ENCODE peak calls at places on chromosomes 5 and 9, in ten cellular contexts. One of them, this sample, is unnamed.

GRCh38 chr9:115786321-115786720 is 367.3 kb upstream of the PAPPA start:
- DNase-seq in stimulated activated naive B cell treated with anti-CD40 and anti-IgM and Interleukin-4, amounts not matched to agents 10 μg/mL and 1 μg/mL and 100 μg/mL, for 72 hours: no peak
- DNase-seq in midbrain: no peak
- DNase-seq in sigmoid colon: no peak
- DNase-seq in cardiac muscle cell: peak
- DNase-seq in NCI-H446: no peak
- DNase-seq in GM12865: no peak
- DNase-seq in GM23338: no peak
- DNase-seq in brain microvascular endothelial cell: peak
- DNase-seq in HEK293T: no peak
- DNase-seq in this sample: no peak

GRCh38 chr5:55159763-55160492 is at the start of gene GPX8:
- DNase-seq in midbrain: peak
- DNase-seq in GM12865: peak
- DNase-seq in cardiac muscle cell: peak
- DNase-seq in stimulated activated naive B cell treated with anti-CD40 and anti-IgM and Interleukin-4, amounts not matched to agents 10 μg/mL and 1 μg/mL and 100 μg/mL, for 72 hours: no peak
- DNase-seq in brain microvascular endothelial cell: peak
- DNase-seq in sigmoid colon: no peak
- DNase-seq in GM23338: peak
- DNase-seq in NCI-H446: peak
- DNase-seq in HEK293T: peak
- DNase-seq in this sample: peak

GRCh38 chr5:154092356-154092755 is 53.6 kb downstream of the MFAP3 start:
- DNase-seq in brain microvascular endothelial cell: peak
- DNase-seq in GM12865: no peak
- DNase-seq in GM23338: peak
- DNase-seq in stimulated activated naive B cell treated with anti-CD40 and anti-IgM and Interleukin-4, amounts not matched to agents 10 μg/mL and 1 μg/mL and 100 μg/mL, for 72 hours: no peak
- DNase-seq in sigmoid colon: no peak
- DNase-seq in HEK293T: no peak
- DNase-seq in NCI-H446: no peak
- DNase-seq in midbrain: no peak
- DNase-seq in cardiac muscle cell: peak
- DNase-seq in this sample: no peak

GRCh38 chr9:113011911-113012381 is at the start of gene ZNF883:
- DNase-seq in HEK293T: peak
- DNase-seq in midbrain: peak
- DNase-seq in sigmoid colon: peak
- DNase-seq in stimulated activated naive B cell treated with anti-CD40 and anti-IgM and Interleukin-4, amounts not matched to agents 10 μg/mL and 1 μg/mL and 100 μg/mL, for 72 hours: peak
- DNase-seq in GM12865: no peak
- DNase-seq in GM23338: peak
- DNase-seq in NCI-H446: peak
- DNase-seq in brain microvascular endothelial cell: peak
- DNase-seq in cardiac muscle cell: peak
- DNase-seq in this sample: peak

GRCh38 chr5:172766287-172767104 is 4.5 kb downstream of the DUSP1 start:
- DNase-seq in GM12865: no peak
- DNase-seq in brain microvascular endothelial cell: peak
- DNase-seq in GM23338: no peak
- DNase-seq in cardiac muscle cell: peak
- DNase-seq in HEK293T: no peak
- DNase-seq in midbrain: peak
- DNase-seq in sigmoid colon: peak
- DNase-seq in NCI-H446: no peak
- DNase-seq in stimulated activated naive B cell treated with anti-CD40 and anti-IgM and Interleukin-4, amounts not matched to agents 10 μg/mL and 1 μg/mL and 100 μg/mL, for 72 hours: no peak
- DNase-seq in this sample: peak

GRCh38 chr9:35910613-35911488 is 1.6 kb downstream of the SPAAR start:
- DNase-seq in sigmoid colon: no peak
- DNase-seq in NCI-H446: peak
- DNase-seq in HEK293T: peak
- DNase-seq in brain microvascular endothelial cell: peak
- DNase-seq in midbrain: no peak
- DNase-seq in GM23338: peak
- DNase-seq in GM12865: peak
- DNase-seq in cardiac muscle cell: peak
- DNase-seq in stimulated activated naive B cell treated with anti-CD40 and anti-IgM and Interleukin-4, amounts not matched to agents 10 μg/mL and 1 μg/mL and 100 μg/mL, for 72 hours: no peak
- DNase-seq in this sample: peak

GRCh38 chr5:173581408-173582197 is 34.8 kb downstream of the BOD1 start:
- DNase-seq in stimulated activated naive B cell treated with anti-CD40 and anti-IgM and Interleukin-4, amounts not matched to agents 10 μg/mL and 1 μg/mL and 100 μg/mL, for 72 hours: no peak
- DNase-seq in GM12865: peak
- DNase-seq in HEK293T: peak
- DNase-seq in brain microvascular endothelial cell: no peak
- DNase-seq in GM23338: peak
- DNase-seq in NCI-H446: peak
- DNase-seq in cardiac muscle cell: peak
- DNase-seq in sigmoid colon: no peak
- DNase-seq in midbrain: peak
- DNase-seq in this sample: peak

GRCh38 chr5:59123595-59124561 is 541.0 kb downstream of the RAB3C start:
- DNase-seq in GM12865: peak
- DNase-seq in sigmoid colon: peak
- DNase-seq in HEK293T: no peak
- DNase-seq in GM23338: no peak
- DNase-seq in NCI-H446: no peak
- DNase-seq in brain microvascular endothelial cell: no peak
- DNase-seq in cardiac muscle cell: no peak
- DNase-seq in midbrain: no peak
- DNase-seq in stimulated activated naive B cell treated with anti-CD40 and anti-IgM and Interleukin-4, amounts not matched to agents 10 μg/mL and 1 μg/mL and 100 μg/mL, for 72 hours: no peak
- DNase-seq in this sample: no peak

GRCh38 chr9:93669116-93669957 is 93.0 kb downstream of the PHF2 start:
- DNase-seq in GM12865: no peak
- DNase-seq in sigmoid colon: peak
- DNase-seq in midbrain: no peak
- DNase-seq in NCI-H446: no peak
- DNase-seq in cardiac muscle cell: no peak
- DNase-seq in brain microvascular endothelial cell: no peak
- DNase-seq in GM23338: no peak
- DNase-seq in stimulated activated naive B cell treated with anti-CD40 and anti-IgM and Interleukin-4, amounts not matched to agents 10 μg/mL and 1 μg/mL and 100 μg/mL, for 72 hours: no peak
- DNase-seq in HEK293T: no peak
- DNase-seq in this sample: no peak

GRCh38 chr5:77630246-77631165 is 8.0 kb downstream of the OTP start:
- DNase-seq in brain microvascular endothelial cell: no peak
- DNase-seq in midbrain: no peak
- DNase-seq in NCI-H446: peak
- DNase-seq in sigmoid colon: no peak
- DNase-seq in cardiac muscle cell: no peak
- DNase-seq in stimulated activated naive B cell treated with anti-CD40 and anti-IgM and Interleukin-4, amounts not matched to agents 10 μg/mL and 1 μg/mL and 100 μg/mL, for 72 hours: peak
- DNase-seq in GM12865: peak
- DNase-seq in GM23338: peak
- DNase-seq in HEK293T: peak
- DNase-seq in this sample: peak

GRCh38 chr9:98678244-98678842 is 30.4 kb downstream of the GABBR2 start:
- DNase-seq in GM12865: peak
- DNase-seq in stimulated activated naive B cell treated with anti-CD40 and anti-IgM and Interleukin-4, amounts not matched to agents 10 μg/mL and 1 μg/mL and 100 μg/mL, for 72 hours: no peak
- DNase-seq in HEK293T: no peak
- DNase-seq in GM23338: peak
- DNase-seq in cardiac muscle cell: peak
- DNase-seq in midbrain: no peak
- DNase-seq in brain microvascular endothelial cell: no peak
- DNase-seq in NCI-H446: no peak
- DNase-seq in sigmoid colon: no peak
- DNase-seq in this sample: peak

GRCh38 chr5:37248970-37249819 is at the start of gene CPLANE1:
- DNase-seq in midbrain: peak
- DNase-seq in GM23338: peak
- DNase-seq in sigmoid colon: peak
- DNase-seq in HEK293T: peak
- DNase-seq in cardiac muscle cell: peak
- DNase-seq in stimulated activated naive B cell treated with anti-CD40 and anti-IgM and Interleukin-4, amounts not matched to agents 10 μg/mL and 1 μg/mL and 100 μg/mL, for 72 hours: peak
- DNase-seq in NCI-H446: peak
- DNase-seq in brain microvascular endothelial cell: peak
- DNase-seq in GM12865: peak
- DNase-seq in this sample: peak

GRCh38 chr5:135821061-135821781 is 13.2 kb upstream of the SLC25A48 start:
- DNase-seq in midbrain: no peak
- DNase-seq in HEK293T: no peak
- DNase-seq in GM12865: no peak
- DNase-seq in brain microvascular endothelial cell: no peak
- DNase-seq in stimulated activated naive B cell treated with anti-CD40 and anti-IgM and Interleukin-4, amounts not matched to agents 10 μg/mL and 1 μg/mL and 100 μg/mL, for 72 hours: no peak
- DNase-seq in GM23338: peak
- DNase-seq in sigmoid colon: no peak
- DNase-seq in NCI-H446: no peak
- DNase-seq in cardiac muscle cell: no peak
- DNase-seq in this sample: no peak

GRCh38 chr5:13695076-13695712 is 249.3 kb downstream of the DNAH5 start:
- DNase-seq in stimulated activated naive B cell treated with anti-CD40 and anti-IgM and Interleukin-4, amounts not matched to agents 10 μg/mL and 1 μg/mL and 100 μg/mL, for 72 hours: no peak
- DNase-seq in cardiac muscle cell: no peak
- DNase-seq in NCI-H446: no peak
- DNase-seq in GM23338: no peak
- DNase-seq in midbrain: no peak
- DNase-seq in HEK293T: no peak
- DNase-seq in GM12865: no peak
- DNase-seq in sigmoid colon: no peak
- DNase-seq in brain microvascular endothelial cell: no peak
- DNase-seq in this sample: peak

GRCh38 chr9:34227445-34227844 is 48.6 kb downstream of the UBAP1 start:
- DNase-seq in sigmoid colon: no peak
- DNase-seq in HEK293T: no peak
- DNase-seq in cardiac muscle cell: peak
- DNase-seq in GM23338: no peak
- DNase-seq in brain microvascular endothelial cell: peak
- DNase-seq in GM12865: no peak
- DNase-seq in NCI-H446: no peak
- DNase-seq in stimulated activated naive B cell treated with anti-CD40 and anti-IgM and Interleukin-4, amounts not matched to agents 10 μg/mL and 1 μg/mL and 100 μg/mL, for 72 hours: no peak
- DNase-seq in midbrain: no peak
- DNase-seq in this sample: no peak

GRCh38 chr5:170306381-170306790 is 8.8 kb upstream of the LCP2 start:
- DNase-seq in NCI-H446: no peak
- DNase-seq in brain microvascular endothelial cell: peak
- DNase-seq in HEK293T: peak
- DNase-seq in midbrain: no peak
- DNase-seq in sigmoid colon: peak
- DNase-seq in GM12865: peak
- DNase-seq in GM23338: no peak
- DNase-seq in cardiac muscle cell: peak
- DNase-seq in stimulated activated naive B cell treated with anti-CD40 and anti-IgM and Interleukin-4, amounts not matched to agents 10 μg/mL and 1 μg/mL and 100 μg/mL, for 72 hours: peak
- DNase-seq in this sample: peak

GRCh38 chr5:141186897-141187512 is at the start of gene PCDHB9:
- DNase-seq in sigmoid colon: no peak
- DNase-seq in GM23338: peak
- DNase-seq in GM12865: peak
- DNase-seq in midbrain: peak
- DNase-seq in HEK293T: peak
- DNase-seq in stimulated activated naive B cell treated with anti-CD40 and anti-IgM and Interleukin-4, amounts not matched to agents 10 μg/mL and 1 μg/mL and 100 μg/mL, for 72 hours: no peak
- DNase-seq in cardiac muscle cell: peak
- DNase-seq in NCI-H446: peak
- DNase-seq in brain microvascular endothelial cell: no peak
- DNase-seq in this sample: peak

GRCh38 chr5:90888511-90889324 is 330.1 kb downstream of the ADGRV1 start:
- DNase-seq in stimulated activated naive B cell treated with anti-CD40 and anti-IgM and Interleukin-4, amounts not matched to agents 10 μg/mL and 1 μg/mL and 100 μg/mL, for 72 hours: no peak
- DNase-seq in midbrain: no peak
- DNase-seq in GM23338: no peak
- DNase-seq in sigmoid colon: no peak
- DNase-seq in brain microvascular endothelial cell: no peak
- DNase-seq in HEK293T: no peak
- DNase-seq in GM12865: no peak
- DNase-seq in NCI-H446: peak
- DNase-seq in cardiac muscle cell: peak
- DNase-seq in this sample: peak

GRCh38 chr5:157390179-157390923 is 69.7 kb upstream of the NIPAL4 start:
- DNase-seq in midbrain: no peak
- DNase-seq in GM23338: no peak
- DNase-seq in brain microvascular endothelial cell: peak
- DNase-seq in stimulated activated naive B cell treated with anti-CD40 and anti-IgM and Interleukin-4, amounts not matched to agents 10 μg/mL and 1 μg/mL and 100 μg/mL, for 72 hours: no peak
- DNase-seq in HEK293T: no peak
- DNase-seq in sigmoid colon: no peak
- DNase-seq in cardiac muscle cell: peak
- DNase-seq in GM12865: no peak
- DNase-seq in NCI-H446: no peak
- DNase-seq in this sample: peak

GRCh38 chr5:13567819-13568218 is 376.7 kb downstream of the DNAH5 start:
- DNase-seq in HEK293T: no peak
- DNase-seq in stimulated activated naive B cell treated with anti-CD40 and anti-IgM and Interleukin-4, amounts not matched to agents 10 μg/mL and 1 μg/mL and 100 μg/mL, for 72 hours: no peak
- DNase-seq in sigmoid colon: no peak
- DNase-seq in midbrain: no peak
- DNase-seq in NCI-H446: no peak
- DNase-seq in GM23338: no peak
- DNase-seq in brain microvascular endothelial cell: peak
- DNase-seq in cardiac muscle cell: no peak
- DNase-seq in GM12865: no peak
- DNase-seq in this sample: peak

GRCh38 chr5:68315679-68316271 is 100.2 kb downstream of the PIK3R1 start:
- DNase-seq in NCI-H446: no peak
- DNase-seq in GM23338: no peak
- DNase-seq in midbrain: no peak
- DNase-seq in stimulated activated naive B cell treated with anti-CD40 and anti-IgM and Interleukin-4, amounts not matched to agents 10 μg/mL and 1 μg/mL and 100 μg/mL, for 72 hours: peak
- DNase-seq in cardiac muscle cell: no peak
- DNase-seq in sigmoid colon: no peak
- DNase-seq in GM12865: peak
- DNase-seq in HEK293T: no peak
- DNase-seq in brain microvascular endothelial cell: no peak
- DNase-seq in this sample: peak

GRCh38 chr9:76521244-76521673 is 62.3 kb downstream of the GCNT1 start:
- DNase-seq in cardiac muscle cell: no peak
- DNase-seq in brain microvascular endothelial cell: no peak
- DNase-seq in NCI-H446: no peak
- DNase-seq in stimulated activated naive B cell treated with anti-CD40 and anti-IgM and Interleukin-4, amounts not matched to agents 10 μg/mL and 1 μg/mL and 100 μg/mL, for 72 hours: no peak
- DNase-seq in midbrain: no peak
- DNase-seq in sigmoid colon: no peak
- DNase-seq in HEK293T: no peak
- DNase-seq in GM12865: no peak
- DNase-seq in GM23338: no peak
- DNase-seq in this sample: no peak

GRCh38 chr9:112041536-112042243 is 133.4 kb downstream of the SUSD1 start:
- DNase-seq in GM23338: peak
- DNase-seq in NCI-H446: peak
- DNase-seq in GM12865: no peak
- DNase-seq in sigmoid colon: peak
- DNase-seq in midbrain: no peak
- DNase-seq in brain microvascular endothelial cell: peak
- DNase-seq in cardiac muscle cell: peak
- DNase-seq in stimulated activated naive B cell treated with anti-CD40 and anti-IgM and Interleukin-4, amounts not matched to agents 10 μg/mL and 1 μg/mL and 100 μg/mL, for 72 hours: no peak
- DNase-seq in HEK293T: no peak
- DNase-seq in this sample: peak

GRCh38 chr5:96117863-96118651 is 156.4 kb upstream of the ELL2 start:
- DNase-seq in sigmoid colon: no peak
- DNase-seq in NCI-H446: no peak
- DNase-seq in midbrain: no peak
- DNase-seq in stimulated activated naive B cell treated with anti-CD40 and anti-IgM and Interleukin-4, amounts not matched to agents 10 μg/mL and 1 μg/mL and 100 μg/mL, for 72 hours: no peak
- DNase-seq in HEK293T: no peak
- DNase-seq in brain microvascular endothelial cell: no peak
- DNase-seq in GM12865: no peak
- DNase-seq in cardiac muscle cell: no peak
- DNase-seq in GM23338: no peak
- DNase-seq in this sample: no peak

GRCh38 chr5:14901462-14902051 is 30.0 kb upstream of the ANKH start:
- DNase-seq in HEK293T: no peak
- DNase-seq in brain microvascular endothelial cell: peak
- DNase-seq in cardiac muscle cell: peak
- DNase-seq in GM23338: no peak
- DNase-seq in GM12865: no peak
- DNase-seq in midbrain: no peak
- DNase-seq in NCI-H446: no peak
- DNase-seq in stimulated activated naive B cell treated with anti-CD40 and anti-IgM and Interleukin-4, amounts not matched to agents 10 μg/mL and 1 μg/mL and 100 μg/mL, for 72 hours: no peak
- DNase-seq in sigmoid colon: no peak
- DNase-seq in this sample: peak

GRCh38 chr5:80215523-80215922 is 40.3 kb downstream of the SERINC5 start:
- DNase-seq in HEK293T: no peak
- DNase-seq in brain microvascular endothelial cell: no peak
- DNase-seq in stimulated activated naive B cell treated with anti-CD40 and anti-IgM and Interleukin-4, amounts not matched to agents 10 μg/mL and 1 μg/mL and 100 μg/mL, for 72 hours: no peak
- DNase-seq in GM23338: no peak
- DNase-seq in cardiac muscle cell: no peak
- DNase-seq in NCI-H446: no peak
- DNase-seq in sigmoid colon: no peak
- DNase-seq in GM12865: no peak
- DNase-seq in midbrain: no peak
- DNase-seq in this sample: no peak

GRCh38 chr5:40172721-40173120 is 507.0 kb upstream of the PTGER4 start:
- DNase-seq in cardiac muscle cell: no peak
- DNase-seq in HEK293T: no peak
- DNase-seq in midbrain: no peak
- DNase-seq in NCI-H446: no peak
- DNase-seq in stimulated activated naive B cell treated with anti-CD40 and anti-IgM and Interleukin-4, amounts not matched to agents 10 μg/mL and 1 μg/mL and 100 μg/mL, for 72 hours: no peak
- DNase-seq in GM12865: no peak
- DNase-seq in GM23338: no peak
- DNase-seq in brain microvascular endothelial cell: no peak
- DNase-seq in sigmoid colon: no peak
- DNase-seq in this sample: no peak

GRCh38 chr5:74136276-74136675 is 504.3 kb downstream of the ENC1 start:
- DNase-seq in HEK293T: no peak
- DNase-seq in stimulated activated naive B cell treated with anti-CD40 and anti-IgM and Interleukin-4, amounts not matched to agents 10 μg/mL and 1 μg/mL and 100 μg/mL, for 72 hours: no peak
- DNase-seq in brain microvascular endothelial cell: no peak
- DNase-seq in GM23338: no peak
- DNase-seq in sigmoid colon: no peak
- DNase-seq in midbrain: no peak
- DNase-seq in GM12865: no peak
- DNase-seq in cardiac muscle cell: no peak
- DNase-seq in NCI-H446: peak
- DNase-seq in this sample: no peak